ENCODE peak calls at places on chromosomes 16 and 17, in four cellular contexts. G is CD8-positive, alpha-beta T cell; P is GM12865; M is psoas muscle. F is an unnamed sample.
A peak's percentile ranks its signal among the peaks of the same experiment; 100 is the strongest.

GRCh38 chr17:8142887-8143580 is 9.2 kb downstream of the PER1 start:
- DNase-seq in G (no peak), P (no peak), M (peak; percentile 57), F (no peak)

GRCh38 chr17:6483507-6483906 is 39.3 kb downstream of the PIMREG start:
- DNase-seq in M (no peak), G (no peak), P (no peak), F (no peak)

GRCh38 chr17:37182786-37183185 is 193.0 kb upstream of the C17orf78 start:
- DNase-seq in P (no peak), M (no peak), G (no peak), F (no peak)

GRCh38 chr17:36722121-36722902 is 120.9 kb downstream of the MRM1 start:
- DNase-seq in P (peak; percentile 72), G (peak; percentile 71), M (peak; percentile 72), F (no peak)

GRCh38 chr16:20323591-20324117 is 3.7 kb downstream of the GP2 start:
- DNase-seq in M (no peak), P (no peak), G (no peak), F (no peak)

GRCh38 chr16:53518550-53519416 is 15.8 kb upstream of the AKTIP start:
- DNase-seq in P (peak; percentile 94), M (no peak), G (peak; percentile 66), F (peak; percentile 69)

GRCh38 chr17:77409282-77410161 is 268.8 kb downstream of the SEC14L1 start:
- DNase-seq in G (no peak), M (peak; percentile 77), P (no peak), F (peak; percentile 66)

GRCh38 chr17:17712268-17712924 is 31.1 kb downstream of the RAI1 start:
- DNase-seq in G (no peak), M (no peak), P (peak; percentile 87), F (no peak)

GRCh38 chr16:67006930-67007658 is 18.7 kb downstream of the CES4A start:
- DNase-seq in G (no peak), P (no peak), M (no peak), F (no peak)

GRCh38 chr16:2795714-2796143 is 2.5 kb upstream of the PRSS41 start:
- DNase-seq in G (no peak), M (peak; percentile 10), P (no peak), F (no peak)

GRCh38 chr17:79842136-79842655 is 3.0 kb upstream of the CBX4 start:
- DNase-seq in G (no peak), M (no peak), P (no peak), F (no peak)

GRCh38 chr16:67833035-67833417 is 9.1 kb upstream of the THAP11 start:
- DNase-seq in G (no peak), M (no peak), P (no peak), F (no peak)

GRCh38 chr17:7380321-7380720 is 568 bp upstream of the TNK1 start:
- DNase-seq in M (peak; percentile 83), G (no peak), P (no peak), F (no peak)

GRCh38 chr17:83119987-83120864 is 40.8 kb downstream of the METRNL start:
- DNase-seq in M (peak; percentile 46), G (no peak), P (peak; percentile 84), F (no peak)

GRCh38 chr17:77346765-77347164 is 206.0 kb downstream of the SEC14L1 start:
- DNase-seq in G (no peak), P (no peak), M (no peak), F (no peak)

GRCh38 chr17:80364091-80364691 is 50.8 kb upstream of the ENDOV start:
- DNase-seq in M (peak; percentile 53), G (no peak), P (no peak), F (no peak)

GRCh38 chr16:51359141-51359960 is 208.3 kb upstream of the SALL1 start:
- DNase-seq in P (no peak), M (peak; percentile 64), G (no peak), F (no peak)

GRCh38 chr16:3665508-3665907 is 11.0 kb downstream of the DNASE1 start:
- DNase-seq in G (peak; percentile 37), P (no peak), M (peak; percentile 38), F (no peak)

GRCh38 chr17:63930951-63931575 is 1.1 kb downstream of the CD79B start:
- DNase-seq in M (peak; percentile 83), P (peak; percentile 82), G (peak; percentile 63), F (no peak)

GRCh38 chr16:28193530-28194423 is 18.0 kb downstream of the XPO6 start:
- DNase-seq in G (no peak), M (no peak), P (peak; percentile 45), F (peak; percentile 58)

GRCh38 chr16:1345087-1345486 is 6.6 kb downstream of the TSR3 start:
- DNase-seq in P (no peak), M (no peak), G (no peak), F (no peak)

GRCh38 chr17:32916134-32916533 is 11.8 kb upstream of the TMEM98 start:
- DNase-seq in P (no peak), M (no peak), G (no peak), F (no peak)

GRCh38 chr17:60364006-60364405 is 27.9 kb downstream of the USP32 start:
- DNase-seq in M (no peak), P (no peak), G (no peak), F (no peak)

GRCh38 chr17:60325730-60326524 is 66.0 kb downstream of the USP32 start:
- DNase-seq in M (no peak), G (no peak), P (no peak), F (no peak)

GRCh38 chr17:71792966-71793365 is 327.9 kb upstream of the SOX9 start:
- DNase-seq in G (no peak), M (no peak), P (no peak), F (no peak)

GRCh38 chr16:73202176-73202729 is 154.3 kb upstream of the ZFHX3 start:
- DNase-seq in P (no peak), M (peak; percentile 51), G (no peak), F (peak; percentile 91)

GRCh38 chr16:50671644-50672260 is 9.4 kb downstream of the SNX20 start:
- DNase-seq in M (no peak), G (no peak), P (peak; percentile 60), F (peak; percentile 14)

GRCh38 chr17:40548982-40549680 is 16.1 kb downstream of the CCR7 start:
- DNase-seq in G (no peak), M (peak; percentile 78), P (no peak), F (no peak)

GRCh38 chr17:29363716-29364115 is 26.4 kb upstream of the TAOK1 start:
- DNase-seq in M (no peak), G (no peak), P (no peak), F (no peak)

GRCh38 chr17:48198950-48199541 is 91.5 kb downstream of the SNX11 start:
- DNase-seq in M (no peak), G (no peak), P (peak; percentile 5), F (no peak)

GRCh38 chr16:65453646-65454045 is 331.8 kb upstream of the CDH11 start:
- DNase-seq in G (no peak), M (no peak), P (no peak), F (no peak)

GRCh38 chr17:58184308-58184985 is 8.1 kb upstream of the EPX start:
- DNase-seq in G (no peak), P (no peak), M (no peak), F (peak; percentile 85)

GRCh38 chr16:54253118-54253517 is 33.5 kb downstream of the IRX3 start:
- DNase-seq in P (no peak), M (peak; percentile 60), G (no peak), F (no peak)

GRCh38 chr17:66351701-66352100 is 49.3 kb downstream of the PRKCA start:
- DNase-seq in P (no peak), G (no peak), M (no peak), F (no peak)

GRCh38 chr17:6800422-6801027 is 24.5 kb downstream of the FBXO39 start:
- DNase-seq in P (no peak), M (no peak), G (no peak), F (no peak)

DNA sequence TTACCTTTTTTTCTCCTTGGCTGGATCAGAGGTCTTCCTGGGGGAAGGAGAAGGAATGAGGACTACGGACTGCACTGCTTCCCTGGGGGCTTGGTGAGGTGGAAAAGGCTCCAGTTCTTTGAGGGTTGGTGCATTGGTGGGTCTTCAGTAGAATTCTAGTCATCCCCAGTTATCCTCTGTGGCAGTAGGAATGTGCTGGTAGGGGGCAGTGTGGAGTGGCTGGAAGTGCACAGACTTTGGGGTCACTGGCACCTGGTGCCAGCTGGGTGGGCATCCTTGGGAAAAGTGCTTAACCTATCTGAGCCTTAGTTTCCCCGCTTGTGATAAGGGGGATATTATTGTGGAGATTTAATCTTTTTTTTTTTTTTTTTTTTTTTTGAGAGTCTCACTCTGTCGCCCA is 6.3 kb downstream of the TAC4 start:
- DNase-seq in M (no peak), G (no peak), P (no peak), F (no peak)
- TF ChIP-seq CTCF in M (no peak), G (no peak), P (no peak), F (peak; percentile 16)

DNA sequence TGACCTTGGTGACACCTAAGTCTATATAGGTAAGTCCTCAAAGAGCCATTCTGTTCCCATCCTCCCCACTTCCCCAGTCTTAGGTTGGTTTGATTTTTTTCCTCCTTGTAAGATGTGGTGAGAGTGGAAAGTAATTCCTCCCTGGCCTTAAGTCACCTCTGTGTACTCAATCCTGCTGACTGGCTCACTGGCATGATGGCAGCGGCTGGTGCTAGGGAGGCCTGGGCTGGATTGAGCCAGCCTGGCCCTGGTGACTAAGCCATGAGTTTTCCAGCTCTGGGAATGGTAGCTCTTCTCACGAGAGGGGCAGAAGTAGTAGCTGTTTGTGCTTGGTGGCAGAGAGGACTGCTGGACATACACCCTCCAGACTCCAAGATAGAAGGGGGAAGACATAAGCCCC is 2.5 kb downstream of the ARL4D start:
- DNase-seq in P (no peak), M (no peak), G (no peak), F (peak; percentile 51)
- H3K4me3 ChIP-seq in P (no peak overlapping the region), M (peak overlapping the region; percentile 1), G (no peak overlapping the region), F (no peak overlapping the region)

GRCh38 chr16:74813109-74813641 is 38.6 kb upstream of the FA2H start:
- DNase-seq in M (peak; percentile 74), P (peak; percentile 84), G (peak; percentile 53), F (peak; percentile 26)

GRCh38 chr16:74811911-74812310 is 37.3 kb upstream of the FA2H start:
- DNase-seq in P (no peak), M (no peak), G (no peak), F (no peak)

GRCh38 chr16:74817851-74818250 is 43.2 kb upstream of the FA2H start:
- DNase-seq in M (no peak), G (no peak), P (no peak), F (no peak)
- TF ChIP-seq CTCF in M (no peak), G (no peak), P (no peak), F (no peak)

DNA sequence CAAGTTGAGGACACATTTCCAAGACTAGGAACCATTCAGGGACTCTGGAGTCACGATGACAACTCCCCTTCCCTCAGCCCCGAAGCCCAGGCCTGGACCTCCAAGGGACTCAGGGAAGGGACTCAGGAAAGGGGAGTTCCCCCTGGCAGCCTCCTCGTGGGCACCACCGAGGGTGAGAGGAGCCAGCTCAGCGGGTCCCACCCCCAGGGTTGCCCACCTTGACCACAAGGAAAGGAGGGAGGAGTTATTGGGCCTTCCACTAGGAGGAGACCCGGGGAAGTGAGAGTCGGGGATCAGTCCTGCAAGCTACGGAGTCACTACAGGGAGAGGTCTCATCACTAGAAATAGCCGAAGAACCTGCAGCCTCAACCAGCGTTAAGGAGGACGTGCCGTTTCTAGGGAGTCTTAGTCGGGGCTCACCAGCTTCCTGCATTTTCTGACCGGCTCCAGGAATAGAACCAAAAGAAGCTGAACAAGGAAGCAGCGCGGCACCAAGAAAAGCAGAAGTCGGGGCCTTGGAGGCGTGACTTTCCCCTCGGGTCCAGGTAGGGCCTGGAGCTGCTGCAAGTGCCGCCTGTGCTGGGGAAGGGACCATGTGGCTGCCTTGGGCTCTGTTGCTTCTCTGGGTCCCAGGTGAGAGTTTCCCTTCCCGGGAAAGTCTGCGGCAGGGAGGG is at the start of gene CD300A:
- DNase-seq in M (peak; percentile 67), P (peak; percentile 68), G (no peak), F (no peak)
- H3K4me3 ChIP-seq in M (peak within 1 kb of the TSS; percentile 41), P (peak within 1 kb of the TSS; percentile 82), G (peak within 1 kb of the TSS; percentile 61), F (no peak within 1 kb of the TSS)

F was measured in HFF-Myc.